ENCODE peak calls at places on chromosomes 6 and 20, in four cellular contexts. Z is left colon; M is astrocyte of the spinal cord; D is activated naive CD4-positive, alpha-beta T cell. C is an unnamed sample.

GRCh38 chr20:62523473-62524203 is 47.8 kb upstream of the GATA5 start:
- DNase-seq in Z (no peak), M (no peak), D (peak), C (no peak)

GRCh38 chr6:165571068-165571682 is 91.9 kb downstream of the PDE10A start:
- DNase-seq in Z (no peak), M (peak), D (no peak), C (no peak)

GRCh38 chr6:145529582-145529981 is 205.7 kb downstream of the EPM2A start:
- DNase-seq in Z (no peak), M (no peak), D (no peak), C (no peak)

GRCh38 chr6:100381111-100381510 is 83.6 kb downstream of the SIM1 start:
- DNase-seq in Z (no peak), M (no peak), D (no peak), C (no peak)

GRCh38 chr6:11231564-11232176 is 798 bp downstream of the NEDD9 start:
- DNase-seq in Z (no peak), M (peak), D (no peak), C (no peak)

GRCh38 chr20:57587989-57588377 is 27.1 kb downstream of the PCK1 start:
- DNase-seq in Z (no peak), M (no peak), D (no peak), C (no peak)

GRCh38 chr20:44856442-44856841 is 29.1 kb upstream of the YWHAB start:
- DNase-seq in Z (no peak), M (no peak), D (no peak), C (no peak)

GRCh38 chr6:15922510-15923307 is 206.2 kb upstream of the MYLIP start:
- DNase-seq in Z (no peak), M (peak), D (no peak), C (no peak)

C was measured in lung.